ENCODE peak calls at places on chromosomes 7 and 10, in five cellular contexts. One of them, this sample, is unnamed.

GRCh38 chr7:98733036-98733435 is 116.0 kb downstream of the NPTX2 start:
- DNase-seq in HCT116: peak; percentile 85
- DNase-seq in K562: peak; percentile 90
- DNase-seq in GM12878: peak; percentile 20
- DNase-seq in HepG2: peak; percentile 54
- DNase-seq in this sample: peak; percentile 66

GRCh38 chr7:25009271-25009670 is 29.3 kb upstream of the OSBPL3 start:
- DNase-seq in HepG2: no peak
- DNase-seq in HCT116: no peak
- DNase-seq in GM12878: no peak
- DNase-seq in K562: no peak
- DNase-seq in this sample: peak; percentile 49

GRCh38 chr7:26298432-26299058 is 6.9 kb downstream of the SNX10 start:
- DNase-seq in HCT116: no peak
- DNase-seq in GM12878: no peak
- DNase-seq in K562: no peak
- DNase-seq in HepG2: no peak
- DNase-seq in this sample: no peak

GRCh38 chr10:87816842-87817178 is 1.2 kb downstream of the ATAD1 start:
- DNase-seq in HCT116: no peak
- DNase-seq in HepG2: no peak
- DNase-seq in GM12878: no peak
- DNase-seq in K562: no peak
- DNase-seq in this sample: no peak

GRCh38 chr10:12344375-12345110 is 4.8 kb upstream of the CAMK1D start:
- DNase-seq in GM12878: no peak
- DNase-seq in K562: no peak
- DNase-seq in HepG2: no peak
- DNase-seq in HCT116: no peak
- DNase-seq in this sample: no peak

GRCh38 chr10:77249901-77250459 is 387.6 kb downstream of the KCNMA1 start:
- DNase-seq in GM12878: no peak
- DNase-seq in HepG2: no peak
- DNase-seq in HCT116: no peak
- DNase-seq in K562: no peak
- DNase-seq in this sample: no peak

GRCh38 chr10:79019961-79020491 is 48.7 kb upstream of the ZMIZ1 start:
- DNase-seq in HCT116: no peak
- DNase-seq in GM12878: no peak
- DNase-seq in K562: peak; percentile 91
- DNase-seq in HepG2: peak; percentile 60
- DNase-seq in this sample: no peak

GRCh38 chr7:44309271-44310091 is 15.9 kb downstream of the CAMK2B start:
- DNase-seq in HepG2: peak; percentile 9
- DNase-seq in GM12878: no peak
- DNase-seq in K562: peak; percentile 72
- DNase-seq in HCT116: no peak
- DNase-seq in this sample: no peak

GRCh38 chr10:3879073-3879472 is 94.1 kb upstream of the KLF6 start:
- DNase-seq in HCT116: no peak
- DNase-seq in GM12878: no peak
- DNase-seq in HepG2: peak; percentile 73
- DNase-seq in K562: no peak
- DNase-seq in this sample: peak; percentile 28

GRCh38 chr7:47991741-47992311 is 12.4 kb upstream of the HUS1 start:
- DNase-seq in K562: peak; percentile 37
- DNase-seq in HCT116: no peak
- DNase-seq in HepG2: peak; percentile 63
- DNase-seq in GM12878: peak; percentile 39
- DNase-seq in this sample: peak; percentile 81

GRCh38 chr7:139687980-139688632 is 89.7 kb downstream of the HIPK2 start:
- DNase-seq in HepG2: no peak
- DNase-seq in HCT116: peak; percentile 26
- DNase-seq in GM12878: no peak
- DNase-seq in K562: peak; percentile 85
- DNase-seq in this sample: peak; percentile 63

GRCh38 chr10:21144047-21144446 is 246.9 kb upstream of the NEBL start:
- DNase-seq in K562: no peak
- DNase-seq in GM12878: no peak
- DNase-seq in HepG2: no peak
- DNase-seq in HCT116: no peak
- DNase-seq in this sample: peak; percentile 25

GRCh38 chr7:26279405-26279804 is 12.3 kb upstream of the SNX10 start:
- DNase-seq in HepG2: peak; percentile 47
- DNase-seq in GM12878: no peak
- DNase-seq in HCT116: no peak
- DNase-seq in K562: no peak
- DNase-seq in this sample: no peak

DNA sequence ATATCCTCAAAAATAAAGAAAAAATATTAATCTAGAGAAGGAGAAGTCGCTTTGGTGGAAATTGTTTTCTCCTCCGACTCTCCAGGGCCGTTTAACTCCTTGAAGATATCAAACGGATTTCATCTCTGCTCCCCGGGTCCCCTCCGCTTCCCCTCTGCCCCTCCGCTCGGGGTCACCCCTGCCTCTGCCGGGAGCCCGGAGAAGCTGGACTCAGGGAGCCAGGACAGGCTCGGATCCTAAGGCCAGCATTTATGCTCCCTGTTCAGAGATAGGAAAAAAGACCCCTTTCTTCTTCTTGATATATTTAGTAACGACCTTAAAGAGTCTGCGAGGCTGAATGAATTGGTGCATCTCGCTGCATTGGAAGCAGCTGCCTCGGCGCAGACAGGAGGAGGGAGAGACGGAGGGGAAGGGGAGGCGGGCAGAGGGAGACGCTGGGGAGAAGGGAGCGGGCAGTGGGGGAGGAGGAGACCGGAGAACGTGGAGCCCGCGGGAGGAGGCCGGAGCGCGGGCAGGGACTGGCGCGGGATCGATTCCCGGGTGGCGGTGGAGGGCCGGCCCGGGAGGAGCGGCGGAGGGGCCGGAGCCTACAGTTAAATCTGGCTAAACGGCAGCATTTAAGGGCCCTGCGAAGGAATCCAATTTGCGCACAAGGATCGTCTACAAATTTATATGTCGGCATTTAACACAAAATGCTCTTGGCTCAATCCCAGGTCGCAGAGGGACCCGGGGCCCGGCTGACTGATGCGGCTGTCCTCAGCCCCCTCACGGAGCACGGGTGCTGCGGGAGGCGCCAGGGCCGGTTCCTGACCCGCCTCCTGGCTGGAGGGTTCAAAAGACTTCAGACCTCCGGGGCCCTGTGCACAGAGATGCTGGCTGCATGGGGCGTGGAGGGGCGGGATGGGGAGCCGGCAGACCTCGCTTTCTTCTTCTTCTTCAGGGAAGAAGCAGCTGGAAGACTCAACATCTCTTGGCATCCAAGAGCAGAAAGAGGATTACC is 55.6 kb downstream of the CRTAC1 start:
- DNase-seq in HCT116: no peak
- DNase-seq in K562: no peak
- DNase-seq in HepG2: no peak
- DNase-seq in GM12878: no peak
- DNase-seq in this sample: no peak
- TF ChIP-seq JUND in HCT116: no peak
- TF ChIP-seq JUND in K562: no peak
- TF ChIP-seq JUND in HepG2: no peak
- TF ChIP-seq JUND in GM12878: no peak
- TF ChIP-seq JUND in this sample: no peak

GRCh38 chr7:22718200-22718711 is 8.7 kb upstream of the IL6 start:
- DNase-seq in HepG2: no peak
- DNase-seq in K562: no peak
- DNase-seq in HCT116: no peak
- DNase-seq in GM12878: no peak
- DNase-seq in this sample: no peak
- TF ChIP-seq JUND in HepG2: no peak
- TF ChIP-seq JUND in K562: no peak
- TF ChIP-seq JUND in HCT116: no peak
- TF ChIP-seq JUND in GM12878: no peak
- TF ChIP-seq JUND in this sample: no peak

GRCh38 chr7:152756126-152756525 is 3.4 kb upstream of the ACTR3B start:
- DNase-seq in HCT116: no peak
- DNase-seq in GM12878: no peak
- DNase-seq in HepG2: no peak
- DNase-seq in K562: no peak
- DNase-seq in this sample: no peak

GRCh38 chr7:152747224-152747623 is 12.3 kb upstream of the ACTR3B start:
- DNase-seq in GM12878: no peak
- DNase-seq in K562: no peak
- DNase-seq in HCT116: no peak
- DNase-seq in HepG2: no peak
- DNase-seq in this sample: no peak

GRCh38 chr7:152751449-152752141 is 8.0 kb upstream of the ACTR3B start:
- DNase-seq in HCT116: no peak
- DNase-seq in K562: no peak
- DNase-seq in GM12878: no peak
- DNase-seq in HepG2: no peak
- DNase-seq in this sample: no peak

DNA sequence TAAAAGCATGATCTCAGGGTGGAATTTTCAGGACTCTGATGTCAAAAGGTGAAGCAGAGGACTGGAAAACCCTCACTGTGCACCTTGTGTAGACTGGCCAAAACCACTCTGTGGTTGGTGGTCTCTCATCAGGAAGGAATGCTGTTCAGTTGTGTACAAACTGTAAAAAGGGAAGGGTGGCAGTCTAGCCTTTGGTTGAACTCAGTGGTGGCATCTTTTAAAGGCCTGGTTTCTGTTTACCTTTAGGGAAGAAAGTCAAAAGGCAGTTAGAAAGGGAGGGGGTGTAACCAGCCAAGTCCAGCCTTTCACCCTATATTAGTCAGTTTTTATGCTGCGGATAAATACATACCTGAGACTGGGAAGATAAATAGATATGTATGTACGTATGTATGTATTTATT is 7.0 kb upstream of the ACTR3B start:
- DNase-seq in HCT116: no peak
- DNase-seq in GM12878: no peak
- DNase-seq in HepG2: no peak
- DNase-seq in K562: no peak
- DNase-seq in this sample: no peak
- TF ChIP-seq JUND in HCT116: no peak
- TF ChIP-seq JUND in GM12878: no peak
- TF ChIP-seq JUND in HepG2: no peak
- TF ChIP-seq JUND in K562: no peak
- TF ChIP-seq JUND in this sample: no peak

GRCh38 chr7:101816499-101817030 is 861 bp upstream of the CUX1 start:
- DNase-seq in HCT116: no peak
- DNase-seq in HepG2: no peak
- DNase-seq in K562: peak; percentile 76
- DNase-seq in GM12878: no peak
- DNase-seq in this sample: peak; percentile 69
- TF ChIP-seq JUND in HCT116: no peak
- TF ChIP-seq JUND in HepG2: no peak
- TF ChIP-seq JUND in K562: no peak
- TF ChIP-seq JUND in GM12878: no peak
- TF ChIP-seq JUND in this sample: no peak

GRCh38 chr7:33091111-33091531 is 18.1 kb downstream of the RP9 start:
- DNase-seq in GM12878: no peak
- DNase-seq in HepG2: no peak
- DNase-seq in K562: no peak
- DNase-seq in HCT116: no peak
- DNase-seq in this sample: no peak
- TF ChIP-seq JUND in GM12878: no peak
- TF ChIP-seq JUND in HepG2: no peak
- TF ChIP-seq JUND in K562: no peak
- TF ChIP-seq JUND in HCT116: no peak
- TF ChIP-seq JUND in this sample: no peak

GRCh38 chr10:29627201-29628105 is 7.3 kb downstream of the SVIL start:
- DNase-seq in K562: no peak
- DNase-seq in HCT116: no peak
- DNase-seq in GM12878: no peak
- DNase-seq in HepG2: no peak
- DNase-seq in this sample: peak; percentile 38
- TF ChIP-seq JUND in K562: no peak
- TF ChIP-seq JUND in HCT116: no peak
- TF ChIP-seq JUND in GM12878: no peak
- TF ChIP-seq JUND in HepG2: no peak
- TF ChIP-seq JUND in this sample: no peak

GRCh38 chr7:105599551-105599950 is 18.3 kb upstream of the EFCAB10 start:
- DNase-seq in HCT116: no peak
- DNase-seq in HepG2: no peak
- DNase-seq in K562: no peak
- DNase-seq in GM12878: no peak
- DNase-seq in this sample: no peak

GRCh38 chr7:105600720-105601550 is 19.6 kb upstream of the EFCAB10 start:
- DNase-seq in HCT116: no peak
- DNase-seq in GM12878: no peak
- DNase-seq in K562: peak; percentile 53
- DNase-seq in HepG2: no peak
- DNase-seq in this sample: no peak

GRCh38 chr7:105596866-105597265 is 15.6 kb upstream of the EFCAB10 start:
- DNase-seq in K562: no peak
- DNase-seq in HepG2: no peak
- DNase-seq in GM12878: no peak
- DNase-seq in HCT116: no peak
- DNase-seq in this sample: no peak

DNA sequence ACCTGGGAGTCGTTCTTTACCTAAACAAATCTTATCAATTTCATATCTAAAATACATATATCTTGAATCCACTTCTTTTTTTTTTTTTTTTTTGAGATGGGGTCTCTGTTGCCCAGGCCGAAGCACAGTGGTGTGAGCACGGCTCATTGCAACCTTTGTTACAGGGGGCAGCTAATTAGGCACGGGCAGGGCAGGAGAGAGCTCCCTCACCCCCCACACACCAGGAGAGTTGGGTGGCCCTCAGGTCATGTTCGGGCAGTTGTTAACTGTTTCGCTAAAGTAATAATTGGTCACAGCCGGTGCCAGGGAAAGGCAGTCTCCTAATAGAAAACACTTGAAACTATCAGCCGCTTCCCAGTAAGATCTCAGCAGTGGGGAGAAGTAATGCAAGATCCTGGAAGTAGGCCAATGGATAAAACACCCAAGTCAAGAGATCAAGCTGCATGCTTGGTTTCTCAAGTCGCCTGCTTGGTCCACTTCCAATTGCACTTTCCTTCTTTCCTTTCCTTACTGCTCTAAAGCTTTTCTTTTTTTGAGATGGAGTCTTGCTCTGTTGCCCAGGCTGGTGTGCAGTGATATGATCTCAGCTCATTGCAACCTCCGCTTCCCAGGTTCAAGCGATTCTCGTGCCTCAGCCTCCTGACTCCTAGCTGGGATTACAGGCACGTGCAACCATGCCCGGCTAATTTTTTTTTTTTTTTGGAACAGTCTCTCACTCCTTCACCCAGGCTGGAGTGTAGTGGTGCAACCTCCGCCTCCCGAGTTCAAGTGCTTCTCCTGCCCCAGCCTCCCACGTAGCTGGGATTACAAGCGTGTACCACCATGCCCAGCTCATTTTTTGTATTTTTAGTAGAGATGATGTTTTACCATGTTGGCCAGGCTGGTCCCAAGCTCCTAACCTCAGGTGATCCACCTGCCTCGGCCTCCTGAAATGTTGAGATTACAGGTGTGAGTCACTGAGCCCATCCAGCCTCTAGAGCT is 21.3 kb upstream of the EFCAB10 start:
- DNase-seq in HepG2: no peak
- DNase-seq in GM12878: no peak
- DNase-seq in K562: no peak
- DNase-seq in HCT116: no peak
- DNase-seq in this sample: no peak
- TF ChIP-seq JUND in HepG2: no peak
- TF ChIP-seq JUND in GM12878: no peak
- TF ChIP-seq JUND in K562: no peak
- TF ChIP-seq JUND in HCT116: no peak
- TF ChIP-seq JUND in this sample: no peak